ENCODE peak calls at places on chromosome 12, in four cellular contexts. Y is anterior cingulate cortex, Q is HCEC 1CT, T is NAMALWA. H is an unnamed sample.

GRCh38 chr12:23576372-23576771 is 373.1 kb downstream of the SOX5 start:
- DNase-seq in Y (no peak), Q (no peak), T (no peak), H (no peak)

GRCh38 chr12:75908961-75909699 is 122.4 kb downstream of the PHLDA1 start:
- DNase-seq in Y (peak), Q (peak), T (no peak), H (peak)

GRCh38 chr12:2791086-2791485 is 3.7 kb upstream of the FKBP4 start:
- DNase-seq in Y (no peak), Q (no peak), T (no peak), H (no peak)

GRCh38 chr12:9349888-9350885 is 142.0 kb upstream of the PZP start:
- DNase-seq in Y (no peak), Q (no peak), T (no peak), H (no peak)

GRCh38 chr12:52044284-52044983 is 6.8 kb upstream of the NR4A1 start:
- DNase-seq in Y (peak), Q (no peak), T (no peak), H (peak)

GRCh38 chr12:6534914-6535696 is 788 bp downstream of the GAPDH start:
- DNase-seq in Y (peak), Q (peak), T (peak), H (peak)

GRCh38 chr12:10293570-10294227 is 14.0 kb upstream of the KLRD1 start:
- DNase-seq in Y (no peak), Q (no peak), T (no peak), H (no peak)

GRCh38 chr12:39103552-39104165 is 198.3 kb upstream of the CPNE8 start:
- DNase-seq in Y (no peak), Q (peak), T (peak), H (no peak)

GRCh38 chr12:69657376-69658137 is 41.5 kb downstream of the BEST3 start:
- DNase-seq in Y (no peak), Q (no peak), T (no peak), H (no peak)

GRCh38 chr12:32134144-32134888 is 27.7 kb downstream of the BICD1 start:
- DNase-seq in Y (no peak), Q (peak), T (peak), H (no peak)

GRCh38 chr12:131425468-131425867 is 285.4 kb upstream of the SFSWAP start:
- DNase-seq in Y (no peak), Q (no peak), T (no peak), H (no peak)

GRCh38 chr12:131803995-131804521 is 24.1 kb upstream of the MMP17 start:
- DNase-seq in Y (no peak), Q (peak), T (no peak), H (no peak)

GRCh38 chr12:98373019-98373554 is 142.3 kb upstream of the TMPO start:
- DNase-seq in Y (no peak), Q (peak), T (peak), H (no peak)

GRCh38 chr12:127987199-127987901 is 279.6 kb upstream of the TMEM132C start:
- DNase-seq in Y (no peak), Q (no peak), T (no peak), H (no peak)

GRCh38 chr12:124448241-124448954 is 119.0 kb downstream of the NCOR2 start:
- DNase-seq in Y (no peak), Q (no peak), T (no peak), H (peak)

GRCh38 chr12:41055875-41056577 is 132.1 kb upstream of the PDZRN4 start:
- DNase-seq in Y (no peak), Q (peak), T (no peak), H (no peak)

GRCh38 chr12:89693639-89694202 is 14.9 kb downstream of the ATP2B1 start:
- DNase-seq in Y (no peak), Q (no peak), T (no peak), H (no peak)

GRCh38 chr12:78473136-78473535 is 391.4 kb upstream of the SYT1 start:
- DNase-seq in Y (no peak), Q (peak), T (no peak), H (no peak)

GRCh38 chr12:112199136-112199535 is 73.8 kb downstream of the TRAFD1 start:
- DNase-seq in Y (no peak), Q (no peak), T (peak), H (no peak)

GRCh38 chr12:697426-697825 is 34.2 kb upstream of the NINJ2 start:
- DNase-seq in Y (no peak), Q (no peak), T (no peak), H (no peak)

GRCh38 chr12:8146416-8146771 is 10.4 kb upstream of the ZNF705A start:
- DNase-seq in Y (no peak), Q (no peak), T (no peak), H (no peak)

GRCh38 chr12:96249196-96250118 is 55.3 kb downstream of the ELK3 start:
- DNase-seq in Y (no peak), Q (peak), T (no peak), H (no peak)

GRCh38 chr12:22231836-22232235 is 102.7 kb downstream of the ST8SIA1 start:
- DNase-seq in Y (no peak), Q (peak), T (no peak), H (no peak)

GRCh38 chr12:104668274-104668718 is 211.5 kb downstream of the CHST11 start:
- DNase-seq in Y (no peak), Q (no peak), T (no peak), H (peak)

H was measured in Right ventricle myocardium inferior.